ENCODE peak calls at places on chromosome 16, in ten cellular contexts. J is left lung, R is mucosa of descending colon, X is A673, T is endothelial cell of umbilical vein, D is Karpas-422, K is GM23248, O is hepatocyte, H is suprapubic skin, M is HCT116. L is an unnamed sample.

GRCh38 chr16:30372037-30372712 is 1.9 kb upstream of the TBC1D10B start:
- DNase-seq in K (no peak), R (no peak), J (no peak), H (no peak), M (no peak), T (no peak), D (peak), X (no peak), O (peak), L (no peak)

GRCh38 chr16:81243927-81244326 is 5.4 kb downstream of the BCO1 start:
- DNase-seq in X (no peak), M (no peak), H (no peak), O (no peak), K (no peak), J (no peak), T (no peak), D (no peak), R (no peak), L (no peak)

GRCh38 chr16:22220714-22221113 is 14.6 kb downstream of the EEF2K start:
- DNase-seq in T (no peak), R (no peak), M (no peak), K (peak), J (no peak), H (no peak), D (no peak), O (no peak), X (no peak), L (no peak)

GRCh38 chr16:67101301-67101675 is 8.5 kb upstream of the PHAF1 start:
- DNase-seq in K (peak), X (no peak), T (no peak), D (no peak), M (no peak), O (no peak), J (no peak), H (no peak), R (no peak), L (no peak)

GRCh38 chr16:49620158-49620867 is 235.6 kb downstream of the ZNF423 start:
- DNase-seq in K (peak), D (no peak), M (peak), H (peak), J (no peak), X (peak), O (peak), R (peak), T (peak), L (no peak)

GRCh38 chr16:31529398-31530312 is 2.0 kb downstream of the AHSP start:
- DNase-seq in X (peak), J (no peak), T (no peak), H (no peak), M (no peak), D (no peak), R (no peak), O (peak), K (peak), L (no peak)

GRCh38 chr16:27228621-27229501 is 25.5 kb downstream of the KDM8 start:
- DNase-seq in R (no peak), H (no peak), M (no peak), O (peak), D (no peak), K (no peak), X (no peak), J (peak), T (no peak), L (no peak)

GRCh38 chr16:49262501-49262900 is 19.1 kb downstream of the CBLN1 start:
- DNase-seq in K (no peak), O (no peak), D (no peak), T (no peak), R (no peak), J (no peak), X (no peak), M (no peak), H (no peak), L (no peak)

GRCh38 chr16:23803591-23804123 is 32.1 kb upstream of the PRKCB start:
- DNase-seq in T (peak), X (peak), O (peak), M (peak), R (peak), K (peak), H (no peak), D (peak), J (peak), L (peak)

GRCh38 chr16:49129935-49130334 is 151.7 kb downstream of the CBLN1 start:
- DNase-seq in X (no peak), T (no peak), J (no peak), R (no peak), O (no peak), K (no peak), H (no peak), D (no peak), M (no peak), L (no peak)

DNA sequence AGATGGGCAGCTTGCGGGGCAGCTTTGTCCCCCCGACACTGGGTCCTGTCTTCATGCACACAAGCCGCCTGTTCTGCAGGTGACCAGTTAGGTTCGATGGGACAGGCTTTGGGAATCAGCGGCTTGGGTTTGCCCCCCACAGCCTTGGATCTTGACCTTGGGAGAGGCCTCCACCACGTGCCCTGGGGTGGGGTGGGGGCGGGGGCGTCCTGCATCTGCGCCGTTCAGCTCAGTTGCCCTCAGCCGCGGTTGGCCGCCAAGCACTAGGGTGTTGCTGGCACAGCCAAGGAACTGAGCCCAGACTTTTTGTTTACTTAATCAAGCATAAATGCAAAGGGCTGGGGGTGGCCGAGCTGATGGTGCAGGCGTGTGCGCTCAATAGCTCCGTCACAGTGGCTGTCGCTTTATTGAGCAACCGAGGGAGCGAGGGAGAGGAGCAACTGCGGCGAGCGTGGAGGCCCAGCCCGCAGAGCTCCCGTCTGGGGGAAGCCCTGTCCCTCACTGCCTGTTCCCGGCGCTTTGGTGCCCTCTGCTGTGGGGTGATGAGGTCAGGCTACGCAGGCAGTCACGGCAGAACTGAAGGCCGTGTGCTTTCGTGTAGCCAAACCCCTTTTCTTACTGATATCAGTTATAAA is 33.9 kb downstream of the JPH3 start:
- DNase-seq in K (peak), J (peak), H (peak), T (peak), R (peak), O (peak), M (peak), X (peak), D (peak), L (peak)
- H3K4me3 ChIP-seq in K (peak), J (no peak), H (peak), T (no peak), R (no peak), O (no peak), M (peak), X (peak), D (no peak), L (no peak)

DNA sequence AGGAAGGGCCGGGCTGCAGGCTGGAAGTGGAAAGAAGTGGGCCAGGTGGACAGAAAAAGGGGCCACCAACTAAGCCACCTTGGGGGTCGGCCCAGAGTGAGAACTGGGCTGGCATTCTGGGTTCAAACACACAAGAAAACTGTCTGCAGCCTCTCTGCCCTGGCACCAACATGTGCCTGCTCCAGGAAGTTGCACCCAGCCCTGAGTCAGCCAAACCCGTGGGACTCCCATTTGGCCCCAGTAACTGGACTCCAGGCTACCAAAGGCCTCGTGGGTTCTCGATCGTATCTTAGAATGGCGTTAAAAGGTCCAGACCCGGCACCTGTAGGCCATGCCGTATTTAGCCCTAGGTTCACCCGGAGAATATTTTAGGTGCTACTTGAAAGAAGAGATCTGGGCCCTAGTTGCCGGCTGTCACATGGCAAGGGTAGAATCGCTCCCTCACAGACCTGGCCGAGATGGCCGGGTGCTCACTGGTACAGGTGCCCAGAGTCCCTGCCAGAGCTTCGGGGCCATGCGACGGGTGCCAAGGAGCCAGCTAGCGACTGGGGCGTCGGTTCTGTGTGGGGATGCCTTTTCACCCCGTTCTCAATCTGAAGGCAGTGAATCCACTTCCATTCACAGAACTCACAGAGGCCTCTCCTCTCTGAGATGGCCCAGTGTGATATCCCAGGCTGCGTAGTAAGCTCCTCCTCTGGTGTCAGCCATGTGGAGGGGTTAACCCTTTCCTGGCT is 236.7 kb downstream of the MRTFB start:
- DNase-seq in K (peak), T (no peak), O (no peak), D (peak), X (no peak), H (no peak), J (no peak), R (no peak), M (no peak), L (no peak)
- H3K4me3 ChIP-seq in K (peak), T (no peak), O (no peak), D (peak), X (no peak), H (no peak), J (no peak), R (no peak), M (peak), L (no peak)

DNA sequence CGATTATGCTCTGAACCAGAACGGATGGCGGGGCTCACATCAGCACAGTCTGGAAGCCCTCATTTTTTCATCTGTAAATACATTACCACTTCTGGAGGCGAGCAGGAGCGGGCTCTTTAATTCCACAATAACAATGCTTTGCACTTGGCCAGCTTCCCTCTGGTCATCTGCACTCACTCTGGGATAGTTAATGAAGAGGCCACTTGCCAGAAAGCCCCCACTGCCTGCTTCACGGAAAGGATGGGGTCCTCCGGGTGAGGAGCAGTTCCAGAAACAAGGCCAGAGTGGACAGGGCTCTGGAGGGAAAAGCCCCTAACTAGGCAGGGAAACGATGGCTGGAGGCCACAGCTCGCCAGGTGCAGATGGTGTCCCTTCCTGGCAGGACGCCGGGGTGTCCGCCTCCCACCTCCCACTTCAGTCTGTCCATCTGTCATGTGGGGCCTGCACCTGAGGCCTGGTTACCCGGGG is 13.1 kb upstream of the BCAR1 start:
- DNase-seq in X (no peak), T (peak), D (no peak), K (peak), M (no peak), J (no peak), H (peak), R (no peak), O (peak), L (no peak)
- H3K4me3 ChIP-seq in X (peak), T (peak), D (peak), K (peak), M (peak), J (peak), H (peak), R (peak), O (peak), L (peak)

GRCh38 chr16:19136549-19137196 is 22.9 kb downstream of the ITPRIPL2 start:
- DNase-seq in H (peak), K (peak), M (no peak), O (no peak), R (peak), X (no peak), J (no peak), D (no peak), T (no peak), L (no peak)
- H3K4me3 ChIP-seq in H (no peak), K (no peak), M (no peak), O (no peak), R (no peak), X (no peak), J (no peak), D (no peak), T (no peak), L (peak)

GRCh38 chr16:55329791-55330190 is 5.8 kb downstream of the IRX6 start:
- DNase-seq in M (no peak), O (no peak), T (no peak), K (no peak), H (no peak), R (no peak), D (no peak), J (no peak), X (no peak), L (no peak)

GRCh38 chr16:55331648-55332185 is 7.7 kb downstream of the IRX6 start:
- DNase-seq in O (no peak), M (no peak), T (no peak), J (no peak), R (no peak), X (no peak), K (no peak), H (no peak), D (no peak), L (no peak)

GRCh38 chr16:55328611-55329569 is 4.9 kb downstream of the IRX6 start:
- DNase-seq in D (peak), R (no peak), M (no peak), X (no peak), K (no peak), T (no peak), J (peak), O (no peak), H (no peak), L (no peak)

GRCh38 chr16:55333690-55334089 is 9.7 kb downstream of the IRX6 start:
- DNase-seq in K (no peak), O (no peak), H (no peak), R (no peak), D (peak), T (no peak), X (no peak), J (no peak), M (no peak), L (no peak)

DNA sequence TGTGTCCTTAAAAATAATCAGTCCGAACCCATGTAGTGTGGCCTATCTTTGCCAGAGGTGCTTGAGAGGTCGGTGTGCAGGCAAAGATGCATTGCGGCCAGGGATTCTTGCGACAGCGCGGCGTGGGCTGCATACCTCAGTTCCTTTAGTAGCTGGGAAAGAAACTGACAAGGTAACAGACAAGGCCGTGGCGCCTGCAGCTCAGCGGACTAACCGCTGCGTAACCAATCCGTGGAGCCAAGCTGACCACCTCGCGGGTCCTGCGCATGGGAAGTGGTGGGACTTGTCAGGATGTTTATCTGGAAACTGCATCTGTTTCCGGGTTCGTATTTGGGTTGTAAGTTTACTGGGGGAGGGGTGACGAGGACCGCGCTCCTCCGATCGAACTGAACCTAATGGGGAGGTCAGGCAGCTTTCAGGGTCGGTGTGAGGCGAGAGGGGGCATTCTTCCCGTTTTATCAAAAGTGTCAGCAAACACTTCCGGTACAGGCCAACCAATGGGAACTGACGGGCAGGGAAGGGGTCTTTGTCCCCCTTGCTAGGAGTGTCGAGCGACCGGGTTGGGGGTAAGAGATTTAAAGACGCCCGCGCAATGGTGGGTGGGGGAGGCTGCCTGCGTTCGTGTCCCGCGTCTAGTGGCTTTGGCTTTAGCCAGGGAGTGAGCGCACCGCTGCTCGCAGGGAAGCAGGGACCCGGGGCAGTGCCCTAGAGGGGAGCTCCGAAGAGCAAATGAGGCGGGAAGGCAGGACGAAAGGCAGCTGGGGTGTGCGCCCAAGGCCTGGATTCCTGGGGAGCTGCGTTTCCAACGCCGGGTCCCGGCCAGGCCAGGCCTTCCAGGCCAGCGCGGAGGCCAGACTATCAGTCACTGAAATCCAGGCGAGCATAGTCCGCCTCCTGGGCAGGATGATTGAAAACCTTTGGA is 7.0 kb downstream of the IRX6 start:
- DNase-seq in R (no peak), D (no peak), H (no peak), J (peak), K (no peak), M (no peak), X (no peak), O (no peak), T (no peak), L (no peak)
- H3K4me3 ChIP-seq in R (no peak), D (no peak), H (no peak), J (no peak), K (no peak), M (no peak), X (no peak), O (peak), T (no peak), L (no peak)

DNA sequence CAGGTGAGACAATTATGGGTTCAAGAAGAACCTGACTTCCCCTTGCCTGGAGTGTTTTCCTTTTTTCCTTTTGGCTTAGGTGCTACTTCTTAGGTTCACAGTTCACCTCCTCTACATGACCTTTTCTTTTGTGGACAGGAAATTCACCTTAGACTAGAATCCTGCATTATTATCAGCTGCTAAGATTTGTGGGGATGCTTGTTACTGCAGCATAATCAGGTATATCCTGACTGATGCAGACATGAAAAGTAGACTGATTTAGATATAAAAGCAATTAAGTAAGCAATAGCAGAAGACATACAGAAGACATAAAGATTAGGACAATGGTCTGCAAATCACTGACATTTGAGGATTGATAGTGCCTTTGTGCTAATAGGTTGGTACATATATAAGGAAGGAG is 168.3 kb downstream of the SALL1 start:
- DNase-seq in J (no peak), T (no peak), M (no peak), X (no peak), K (no peak), D (no peak), O (no peak), R (no peak), H (no peak), L (no peak)
- H3K4me3 ChIP-seq in J (no peak), T (no peak), M (no peak), X (no peak), K (no peak), D (no peak), O (no peak), R (no peak), H (no peak), L (no peak)